ENCODE peak calls at places on chromosomes 5 and 9, in ten cellular contexts. E is PC-9; B is cardiac muscle cell; D is CD8-positive, alpha-beta T cell; Q is IMR-90; M is breast epithelium; J is lower lobe of right lung; P is Karpas-422; Y is tibial nerve; U is right lobe of liver. S is an unnamed sample.

GRCh38 chr9:109331353-109331752 is 10.5 kb upstream of the EPB41L4B start:
- DNase-seq in B (no peak), U (no peak), E (peak; percentile 95), Q (no peak), Y (no peak), D (no peak), J (peak; percentile 91), M (peak; percentile 97), P (no peak), S (no peak)

GRCh38 chr9:117526674-117527073 is 111.8 kb upstream of the ASTN2 start:
- DNase-seq in P (no peak), B (no peak), Q (no peak), M (no peak), E (no peak), U (no peak), Y (no peak), J (no peak), D (no peak), S (no peak)

GRCh38 chr5:170131235-170131634 is 25.5 kb downstream of the FOXI1 start:
- DNase-seq in M (no peak), U (no peak), B (no peak), Q (no peak), E (no peak), D (no peak), P (no peak), J (no peak), Y (no peak), S (no peak)

GRCh38 chr5:53603009-53603687 is 42.7 kb downstream of the NDUFS4 start:
- DNase-seq in D (no peak), U (no peak), B (peak; percentile 25), Y (no peak), E (no peak), M (no peak), Q (peak; percentile 52), J (no peak), P (no peak), S (no peak)

GRCh38 chr5:88393082-88393481 is 124.4 kb upstream of the TMEM161B start:
- DNase-seq in E (no peak), P (no peak), Q (no peak), B (no peak), D (no peak), Y (no peak), M (no peak), U (no peak), J (no peak), S (no peak)

GRCh38 chr9:114836769-114837168 is 30.9 kb upstream of the TNFSF15 start:
- DNase-seq in P (no peak), J (no peak), B (no peak), M (no peak), E (no peak), U (no peak), D (no peak), Y (no peak), Q (no peak), S (no peak)

GRCh38 chr9:102840356-102840755 is 154.8 kb upstream of the CYLC2 start:
- DNase-seq in U (no peak), P (no peak), D (no peak), J (no peak), Y (no peak), Q (no peak), B (no peak), M (no peak), E (no peak), S (no peak)

GRCh38 chr5:109719978-109720377 is 30.3 kb downstream of the MAN2A1 start:
- DNase-seq in J (no peak), Y (no peak), E (no peak), P (no peak), B (no peak), M (no peak), Q (no peak), D (no peak), U (no peak), S (no peak)

GRCh38 chr5:1245901-1246576 is 20.9 kb downstream of the SLC6A18 start:
- DNase-seq in Q (no peak), U (no peak), J (no peak), D (no peak), B (no peak), P (no peak), E (no peak), Y (no peak), M (no peak), S (no peak)

GRCh38 chr9:91847576-91847975 is 102.5 kb downstream of the ROR2 start:
- DNase-seq in J (no peak), E (no peak), D (no peak), Y (no peak), B (no peak), Q (peak; percentile 74), M (peak; percentile 53), P (no peak), U (no peak), S (no peak)

GRCh38 chr9:109001275-109001676 is 12.0 kb downstream of the CTNNAL1 start:
- DNase-seq in U (no peak), M (no peak), Y (no peak), Q (peak; percentile 93), P (no peak), E (no peak), B (no peak), D (no peak), J (no peak), S (no peak)

GRCh38 chr9:61634192-61634591 is 444.4 kb downstream of the SPATA31A7 start:
- DNase-seq in P (no peak), U (no peak), Q (no peak), E (no peak), D (no peak), M (no peak), J (no peak), B (no peak), Y (no peak), S (no peak)

GRCh38 chr9:127931092-127931881 is 710 bp upstream of the PIP5KL1 start:
- DNase-seq in E (peak; percentile 46), J (no peak), B (no peak), U (no peak), D (no peak), Q (peak; percentile 74), M (no peak), P (peak; percentile 64), Y (no peak), S (no peak)

GRCh38 chr5:178113141-178113787 is at the start of gene N4BP3:
- DNase-seq in Q (peak; percentile 44), U (peak; percentile 52), J (peak; percentile 74), E (peak; percentile 78), Y (no peak), P (no peak), B (peak; percentile 93), M (peak; percentile 52), D (peak; percentile 86), S (peak; percentile 79)

GRCh38 chr9:116058421-116058820 is 95.2 kb upstream of the PAPPA start:
- DNase-seq in J (no peak), D (no peak), M (no peak), B (no peak), U (no peak), Q (no peak), Y (no peak), E (no peak), P (no peak), S (no peak)

GRCh38 chr9:78973906-78974305 is 597.9 kb upstream of the TLE4 start:
- DNase-seq in D (no peak), M (no peak), J (no peak), Q (peak; percentile 79), E (peak; percentile 54), B (no peak), U (no peak), P (no peak), Y (no peak), S (no peak)

DNA sequence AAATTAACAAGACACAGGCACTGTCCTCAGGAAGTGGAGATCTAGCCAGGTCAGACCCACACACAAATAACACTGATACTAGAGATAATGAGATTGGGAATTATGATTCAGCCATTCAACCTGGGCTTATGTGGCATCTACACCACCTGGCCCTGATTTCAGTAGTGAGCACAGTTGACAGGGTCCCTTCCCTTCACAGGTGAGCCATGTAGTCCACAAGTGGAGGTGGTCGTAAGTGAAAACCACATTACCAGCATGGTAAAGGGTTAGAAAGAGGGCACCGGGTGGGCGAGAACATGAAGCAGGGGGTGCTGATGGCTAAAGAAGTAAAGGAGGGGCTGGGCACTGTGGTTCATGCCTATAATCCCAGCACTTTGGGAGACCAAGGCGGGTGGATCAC is 48.3 kb upstream of the IL17B start:
- DNase-seq in Q (no peak), P (no peak), D (no peak), E (peak; percentile 23), Y (no peak), M (no peak), B (no peak), J (no peak), U (no peak), S (no peak)
- H3K36me3 ChIP-seq in Q (peaks cover 76% of the 10 kb centered on the region), P (no peaks in the 10 kb centered on the region), D (no peaks in the 10 kb centered on the region), E (no peaks in the 10 kb centered on the region), Y (peaks cover 25% of the 10 kb centered on the region), M (no peaks in the 10 kb centered on the region), B (peaks cover 24% of the 10 kb centered on the region), J (peaks cover 42% of the 10 kb centered on the region), U (no peaks in the 10 kb centered on the region), S (no peaks in the 10 kb centered on the region)

DNA sequence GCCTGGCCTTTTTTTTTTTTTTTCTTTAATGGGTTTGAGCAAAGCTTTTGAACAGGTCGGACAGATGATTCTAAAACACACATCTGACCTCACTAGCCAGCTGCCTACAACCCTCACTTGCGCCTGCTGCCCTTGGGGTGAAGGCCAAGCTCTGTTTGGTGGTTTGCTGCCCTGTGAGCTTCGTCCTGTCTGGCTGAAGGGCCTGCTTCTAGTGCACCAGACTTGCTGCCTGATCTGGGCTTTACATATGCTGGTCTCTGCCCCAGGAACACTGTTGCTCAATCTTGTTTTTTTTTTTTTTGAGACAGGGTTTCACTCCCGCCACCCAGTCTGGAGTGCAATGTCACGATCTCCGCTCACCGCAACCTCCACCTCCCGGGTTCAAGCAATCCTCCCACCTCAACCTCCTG is 16.4 kb upstream of the DOLPP1 start:
- DNase-seq in Q (no peak), M (no peak), U (peak; percentile 75), E (no peak), D (no peak), P (no peak), B (no peak), J (no peak), Y (no peak), S (no peak)
- H3K36me3 ChIP-seq in Q (peaks cover 55% of the 10 kb centered on the region), M (peaks cover 17% of the 10 kb centered on the region), U (peaks cover 19% of the 10 kb centered on the region), E (peaks cover 5% of the 10 kb centered on the region), D (peaks cover 22% of the 10 kb centered on the region), P (peaks cover 6% of the 10 kb centered on the region), B (peaks cover 46% of the 10 kb centered on the region), J (peaks cover 85% of the 10 kb centered on the region), Y (peaks cover 98% of the 10 kb centered on the region), S (peaks cover 9% of the 10 kb centered on the region)

GRCh38 chr5:55407059-55407684 is 99.4 kb downstream of the MTREX start:
- DNase-seq in D (no peak), J (no peak), B (peak; percentile 57), P (no peak), U (no peak), E (peak; percentile 14), Y (no peak), Q (peak; percentile 64), M (no peak), S (no peak)
- H3K36me3 ChIP-seq in D (peaks cover 18% of the 10 kb centered on the region), J (peaks cover 63% of the 10 kb centered on the region), B (peaks cover 27% of the 10 kb centered on the region), P (peaks cover 45% of the 10 kb centered on the region), U (peaks cover 29% of the 10 kb centered on the region), E (peaks cover 20% of the 10 kb centered on the region), Y (peaks cover 36% of the 10 kb centered on the region), Q (peaks cover 17% of the 10 kb centered on the region), M (no peaks in the 10 kb centered on the region), S (peaks cover 15% of the 10 kb centered on the region)

DNA sequence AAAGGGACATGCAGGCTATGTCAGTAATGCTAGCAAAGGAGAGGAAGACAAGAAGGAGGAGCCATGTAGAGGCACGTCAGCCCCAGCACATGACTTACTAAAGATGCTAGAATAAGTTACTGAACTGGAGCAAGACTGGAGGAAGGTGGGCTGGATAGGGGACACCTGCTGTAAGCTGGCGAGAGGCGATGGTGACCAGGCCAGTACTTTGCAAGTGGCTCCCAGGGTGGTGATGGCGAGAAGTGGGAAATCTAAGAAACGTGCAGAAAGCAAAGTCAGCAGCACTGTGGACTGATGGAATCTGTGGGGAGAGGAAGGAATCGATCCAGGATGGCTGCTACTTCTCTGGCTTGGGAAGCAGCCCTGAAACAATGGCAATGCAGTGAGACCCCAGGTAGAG is 617.1 kb upstream of the ADAMTS16 start:
- DNase-seq in P (no peak), B (no peak), D (no peak), J (no peak), Q (no peak), E (no peak), M (no peak), Y (no peak), U (no peak), S (no peak)
- H3K36me3 ChIP-seq in P (no peaks in the 10 kb centered on the region), B (no peaks in the 10 kb centered on the region), D (no peaks in the 10 kb centered on the region), J (no peaks in the 10 kb centered on the region), Q (no peaks in the 10 kb centered on the region), E (no peaks in the 10 kb centered on the region), M (no peaks in the 10 kb centered on the region), Y (no peaks in the 10 kb centered on the region), U (no peaks in the 10 kb centered on the region), S (no peaks in the 10 kb centered on the region)